ENCODE peak calls at places on chromosomes 7 and 10, in eight cellular contexts. U, H, B, R, T, X, D and J are unnamed samples.

GRCh38 chr7:27167916-27168264 is 2.6 kb upstream of the HOXA9 start:
- DNase-seq in D (peak), H (no peak), B (no peak), T (no peak), X (no peak), U (no peak), R (no peak), J (no peak)

GRCh38 chr7:2248984-2249694 is 7.1 kb downstream of the NUDT1 start:
- DNase-seq in T (no peak), R (peak), B (no peak), D (peak), U (peak), X (no peak), H (peak), J (peak)

GRCh38 chr7:47477191-47478016 is 104.5 kb downstream of the TNS3 start:
- DNase-seq in X (no peak), U (peak), H (no peak), D (no peak), T (no peak), R (no peak), B (no peak), J (no peak)

GRCh38 chr10:32139223-32140073 is 83.2 kb upstream of the KIF5B start:
- DNase-seq in D (peak), R (peak), H (peak), X (no peak), B (no peak), U (no peak), T (peak), J (peak)

GRCh38 chr7:43244232-43244631 is 131.8 kb downstream of the HECW1 start:
- DNase-seq in R (no peak), U (no peak), X (no peak), D (peak), H (no peak), T (no peak), B (no peak), J (no peak)

GRCh38 chr7:88075216-88075615 is 141.2 kb downstream of the ADAM22 start:
- DNase-seq in R (no peak), X (no peak), U (no peak), B (no peak), D (no peak), T (no peak), H (no peak), J (no peak)

GRCh38 chr10:88971668-88972067 is 18.9 kb upstream of the FAS start:
- DNase-seq in B (no peak), T (no peak), R (no peak), U (no peak), D (peak), X (no peak), H (no peak), J (no peak)

GRCh38 chr7:134473861-134474291 is 15.0 kb upstream of the AKR1B1 start:
- DNase-seq in R (peak), B (no peak), H (no peak), X (no peak), D (peak), T (no peak), U (no peak), J (no peak)

GRCh38 chr10:86217386-86218080 is 149.1 kb downstream of the GRID1 start:
- DNase-seq in D (no peak), H (no peak), X (no peak), B (no peak), U (no peak), T (no peak), R (no peak), J (no peak)

GRCh38 chr7:134766779-134767566 is 12.5 kb upstream of the CALD1 start:
- DNase-seq in B (peak), U (no peak), D (peak), T (no peak), X (no peak), R (no peak), H (no peak), J (peak)

GRCh38 chr7:22444181-22444966 is 55.6 kb downstream of the STEAP1B start:
- DNase-seq in T (no peak), U (no peak), B (no peak), D (no peak), R (no peak), X (no peak), H (no peak), J (peak)

GRCh38 chr7:13532028-13532753 is 457.3 kb downstream of the ETV1 start:
- DNase-seq in U (peak), R (no peak), X (no peak), T (no peak), B (no peak), H (no peak), D (no peak), J (no peak)

GRCh38 chr7:75842836-75843446 is 29.3 kb upstream of the CCL24 start:
- DNase-seq in B (peak), R (peak), U (peak), T (no peak), X (no peak), D (peak), H (peak), J (peak)

GRCh38 chr10:23994459-23995046 is 214.4 kb upstream of the KIAA1217 start:
- DNase-seq in B (peak), X (no peak), R (peak), U (peak), D (peak), H (no peak), T (peak), J (peak)

GRCh38 chr10:12782537-12782936 is 219.0 kb downstream of the CCDC3 start:
- DNase-seq in R (peak), D (peak), U (no peak), T (no peak), H (no peak), B (peak), X (no peak), J (peak)

GRCh38 chr10:87860156-87860795 is 3.1 kb downstream of the KLLN start:
- DNase-seq in X (peak), D (peak), U (peak), H (no peak), B (peak), R (peak), T (no peak), J (peak)

GRCh38 chr7:114502454-114503254 is 88.0 kb downstream of the FOXP2 start:
- DNase-seq in D (peak), B (no peak), U (no peak), X (no peak), T (no peak), R (peak), H (no peak), J (no peak)

GRCh38 chr7:1703475-1704325 is 33.6 kb downstream of the ELFN1 start:
- DNase-seq in T (no peak), B (no peak), D (no peak), U (no peak), X (no peak), H (peak), R (no peak), J (no peak)

GRCh38 chr10:126321455-126321854 is 66.8 kb downstream of the ADAM12 start:
- DNase-seq in D (no peak), R (no peak), B (no peak), T (no peak), H (no peak), X (no peak), U (no peak), J (no peak)

GRCh38 chr7:107119376-107120100 is 49.3 kb upstream of the HBP1 start:
- DNase-seq in X (no peak), T (no peak), R (no peak), H (no peak), D (no peak), B (no peak), U (no peak), J (no peak)

GRCh38 chr10:48655426-48656240 is 29.0 kb upstream of the WDFY4 start:
- DNase-seq in U (peak), R (peak), H (peak), X (no peak), B (no peak), T (peak), D (peak), J (no peak)

GRCh38 chr7:115475774-115476407 is 554.0 kb downstream of the MDFIC start:
- DNase-seq in T (no peak), B (no peak), R (no peak), X (no peak), U (no peak), D (no peak), H (no peak), J (peak)

GRCh38 chr10:95308389-95309302 is 17.8 kb upstream of the PDLIM1 start:
- DNase-seq in R (peak), B (no peak), T (peak), H (peak), X (no peak), U (no peak), D (peak), J (peak)

GRCh38 chr7:56181010-56181409 is 64.8 kb upstream of the NUPR2 start:
- DNase-seq in B (no peak), X (no peak), T (no peak), R (no peak), H (no peak), D (no peak), U (no peak), J (no peak)

GRCh38 chr10:35006836-35007235 is 83.3 kb downstream of the CUL2 start:
- DNase-seq in U (no peak), X (no peak), H (no peak), D (peak), T (no peak), R (no peak), B (no peak), J (no peak)

GRCh38 chr10:116974442-116975005 is 30.5 kb downstream of the SHTN1 start:
- DNase-seq in T (no peak), X (no peak), U (no peak), B (no peak), D (peak), R (peak), H (no peak), J (no peak)

GRCh38 chr10:89086801-89087513 is 96.4 kb downstream of the FAS start:
- DNase-seq in R (peak), H (peak), X (no peak), B (no peak), U (no peak), T (peak), D (peak), J (no peak)

GRCh38 chr7:100119701-100120517 is 475 bp downstream of the CNPY4 start:
- DNase-seq in B (no peak), U (peak), X (peak), D (peak), T (peak), R (peak), H (peak), J (peak)

GRCh38 chr7:100118388-100119074 is 627 bp downstream of the TAF6 start:
- DNase-seq in T (no peak), B (no peak), D (no peak), U (no peak), H (no peak), R (peak), X (no peak), J (no peak)

GRCh38 chr7:100122067-100122466 is 2.6 kb downstream of the CNPY4 start:
- DNase-seq in D (no peak), B (no peak), U (no peak), H (no peak), X (no peak), T (no peak), R (no peak), J (no peak)

GRCh38 chr7:100120518-100121085 is 1.2 kb downstream of the CNPY4 start:
- DNase-seq in T (no peak), H (no peak), D (no peak), B (no peak), R (no peak), X (no peak), U (no peak), J (no peak)

GRCh38 chr7:100119075-100119700 is at the start of the genes CNPY4 and TAF6:
- DNase-seq in H (peak), R (peak), D (peak), X (peak), T (peak), B (peak), U (peak), J (peak)
- TF ChIP-seq CTCF in H (peak), R (no peak), D (no peak), X (no peak), T (peak), B (no peak), U (no peak), J (no peak)

GRCh38 chr7:16764942-16765341 is 11.4 kb downstream of the TSPAN13 start:
- DNase-seq in H (no peak), D (no peak), R (no peak), B (no peak), X (no peak), U (no peak), T (no peak), J (no peak)

GRCh38 chr7:16759840-16760239 is 6.3 kb downstream of the TSPAN13 start:
- DNase-seq in X (no peak), D (no peak), U (no peak), R (no peak), H (no peak), T (no peak), B (no peak), J (no peak)

GRCh38 chr7:16765436-16765859 is 11.9 kb downstream of the TSPAN13 start:
- DNase-seq in D (no peak), B (no peak), R (no peak), U (no peak), X (no peak), H (no peak), T (no peak), J (no peak)

GRCh38 chr7:16758634-16759602 is 5.4 kb downstream of the TSPAN13 start:
- DNase-seq in B (no peak), U (no peak), D (no peak), X (no peak), H (no peak), R (no peak), T (no peak), J (no peak)

GRCh38 chr7:16762177-16762576 is 8.6 kb downstream of the TSPAN13 start:
- DNase-seq in H (no peak), R (no peak), B (no peak), U (no peak), D (no peak), X (no peak), T (no peak), J (no peak)
- H3K4me3 ChIP-seq in H (no peak), R (no peak), B (no peak), U (no peak), D (no peak), X (no peak), T (no peak), J (no peak)

GRCh38 chr10:125003146-125003900 is 61.4 kb downstream of the ZRANB1 start:
- DNase-seq in R (no peak), T (no peak), X (no peak), B (no peak), U (no peak), D (no peak), H (peak), J (no peak)
- TF ChIP-seq CTCF in R (no peak), T (no peak), X (no peak), B (no peak), U (peak), D (no peak), H (no peak), J (no peak)

DNA sequence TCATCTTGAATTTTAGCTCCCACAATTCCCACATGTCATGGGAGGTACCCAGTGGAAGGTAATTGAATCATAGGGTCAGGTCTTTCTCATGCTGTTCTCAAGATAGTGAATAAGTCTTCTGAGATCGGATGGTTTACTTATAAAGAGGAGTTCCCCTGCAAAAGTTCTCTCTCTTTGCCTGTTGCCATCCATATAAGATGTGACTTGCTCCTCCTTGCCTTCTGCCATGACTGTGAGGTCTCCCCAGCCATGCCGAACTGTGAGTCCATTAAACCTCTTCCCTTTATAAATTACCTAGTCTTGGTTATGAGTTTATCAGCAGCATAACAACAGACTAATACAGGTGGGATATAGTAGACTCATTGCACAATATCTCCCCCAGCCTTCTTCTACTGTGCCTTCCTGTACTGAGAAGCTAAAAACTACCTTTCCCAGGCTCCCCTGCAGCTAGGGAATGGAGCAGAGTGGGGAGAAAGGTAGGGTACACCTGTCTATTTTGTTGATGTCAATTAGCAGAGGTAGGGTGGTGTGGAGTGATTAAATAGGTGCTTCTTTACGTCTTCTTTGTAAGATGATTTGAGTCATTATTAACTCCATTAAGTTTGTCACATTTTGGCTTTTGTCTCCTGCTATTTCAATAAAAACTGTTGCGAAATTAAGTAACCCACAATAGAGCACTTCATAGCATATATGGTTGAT is 48.2 kb upstream of the EBLN1 start:
- DNase-seq in H (no peak), R (no peak), U (no peak), D (no peak), B (no peak), T (no peak), X (no peak), J (no peak)
- H3K4me3 ChIP-seq in H (no peak), R (no peak), U (no peak), D (no peak), B (no peak), T (no peak), X (no peak), J (no peak)

DNA sequence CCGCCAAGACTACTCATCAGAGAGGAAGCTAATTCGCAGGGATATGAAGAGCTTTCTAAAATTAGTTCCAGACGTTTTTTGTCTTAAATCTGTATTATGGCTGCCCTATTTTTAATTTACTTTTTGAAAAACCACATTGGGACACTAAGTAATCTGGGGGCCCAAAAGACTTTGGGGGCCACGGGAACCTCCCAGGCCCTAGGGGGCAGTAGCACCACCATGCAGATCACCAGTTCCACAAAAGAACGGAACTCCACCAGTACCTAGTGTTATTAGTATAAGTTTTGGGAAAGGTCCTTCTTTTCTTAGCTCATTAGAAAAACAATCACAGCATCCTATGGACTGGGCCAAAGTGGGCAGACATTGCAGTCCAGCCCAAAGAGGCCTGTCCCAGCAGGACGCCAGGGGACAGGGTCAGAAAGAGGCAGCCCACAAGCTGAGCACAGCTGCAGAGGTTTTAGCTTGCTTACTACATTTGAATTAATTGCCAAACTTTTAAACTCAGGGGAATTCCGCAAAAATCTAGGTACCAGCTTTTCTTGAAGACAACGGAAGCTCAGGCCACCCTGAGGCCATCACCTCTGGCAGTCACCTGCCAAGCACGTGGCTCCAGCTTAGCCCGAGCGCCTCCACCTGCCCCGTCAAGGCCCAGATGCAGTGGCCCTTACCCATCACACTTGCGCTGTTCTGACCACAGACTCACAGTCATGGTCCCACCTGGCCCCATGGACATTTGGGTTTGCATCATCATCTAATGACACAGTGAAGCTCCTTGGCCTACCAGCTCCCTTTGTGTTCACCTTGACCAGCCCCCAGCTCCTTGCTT is 74.8 kb downstream of the PARP12 start:
- DNase-seq in D (no peak), X (no peak), B (no peak), H (no peak), U (no peak), T (no peak), R (no peak), J (no peak)
- TF ChIP-seq CTCF in D (no peak), X (no peak), B (no peak), H (no peak), U (no peak), T (no peak), R (no peak), J (no peak)

GRCh38 chr10:127736222-127736914 is 617 bp upstream of the FOXI2 start:
- DNase-seq in B (no peak), X (no peak), H (no peak), R (no peak), U (no peak), D (no peak), T (no peak), J (no peak)
- H3K4me3 ChIP-seq in B (no peak), X (no peak), H (no peak), R (no peak), U (no peak), D (no peak), T (peak), J (no peak)

GRCh38 chr10:7417807-7418206 is 7.0 kb upstream of the SFMBT2 start:
- DNase-seq in D (no peak), H (no peak), R (no peak), T (no peak), B (no peak), U (no peak), X (no peak), J (peak)

GRCh38 chr10:7412482-7413251 is 1.8 kb upstream of the SFMBT2 start:
- DNase-seq in X (no peak), T (peak), R (peak), U (no peak), D (no peak), B (no peak), H (peak), J (peak)

GRCh38 chr10:7419998-7420397 is 9.2 kb upstream of the SFMBT2 start:
- DNase-seq in X (no peak), H (no peak), R (no peak), T (no peak), B (no peak), D (no peak), U (no peak), J (no peak)

GRCh38 chr10:7421519-7421918 is 10.7 kb upstream of the SFMBT2 start:
- DNase-seq in U (no peak), X (no peak), R (no peak), H (no peak), T (no peak), D (peak), B (no peak), J (no peak)

DNA sequence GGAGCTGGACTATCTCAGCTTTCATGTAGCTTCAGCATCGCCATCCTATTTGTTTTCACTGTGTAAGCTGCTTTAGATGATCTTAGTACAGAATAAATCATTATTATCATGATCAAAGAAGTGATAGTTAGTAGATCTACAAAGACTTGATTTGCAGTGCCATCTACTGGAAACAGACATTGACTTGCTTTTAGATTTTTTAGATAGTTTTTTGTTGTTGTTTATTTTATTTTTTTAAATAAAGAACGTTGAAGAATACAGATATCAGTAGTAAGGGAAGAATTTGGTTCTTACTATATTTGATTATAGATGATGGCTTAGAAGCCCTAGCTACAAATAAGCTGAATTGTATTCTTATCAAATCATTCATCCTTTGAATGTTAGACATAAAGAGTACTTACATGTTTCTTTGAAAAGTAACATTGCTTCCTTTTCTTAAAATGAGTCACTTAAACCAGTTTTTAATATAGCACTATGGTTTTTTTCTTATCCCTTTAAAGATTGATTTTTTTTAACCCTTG is 6.3 kb upstream of the SFMBT2 start:
- DNase-seq in T (no peak), X (no peak), D (peak), R (peak), H (no peak), B (no peak), U (peak), J (peak)
- TF ChIP-seq CTCF in T (peak), X (peak), D (peak), R (peak), H (peak), B (no peak), U (peak), J (peak)